ENCODE peak calls at places on chromosomes 1 and 21, in six cellular contexts. K is NCI-H1105 treated with DMSO at 0.1 percent for 48 hours, Q is substantia nigra, S is HuH-7.5, R is H54, E is cortex of kidney. C is an unnamed sample.

GRCh38 chr1:84090447-84091244 is 53.4 kb upstream of the PRKACB start:
- DNase-seq in K (no peak), Q (no peak), S (no peak), R (no peak), E (no peak), C (peak; percentile 12)

GRCh38 chr1:17914987-17915386 is 159.9 kb downstream of the ACTL8 start:
- DNase-seq in K (no peak), Q (no peak), S (no peak), R (no peak), E (no peak), C (no peak)

GRCh38 chr1:8456306-8456912 is 138.5 kb downstream of the SLC45A1 start:
- DNase-seq in K (no peak), Q (no peak), S (no peak), R (peak; percentile 28), E (no peak), C (peak; percentile 20)

GRCh38 chr1:245046764-245047163 is 108.0 kb upstream of the KIF26B start:
- DNase-seq in K (no peak), Q (no peak), S (no peak), R (no peak), E (no peak), C (no peak)

GRCh38 chr1:245179706-245180105 is 24.9 kb downstream of the KIF26B start:
- DNase-seq in K (no peak), Q (no peak), S (no peak), R (no peak), E (no peak), C (no peak)

GRCh38 chr21:33586927-33587326 is 1.6 kb downstream of the DONSON start:
- DNase-seq in K (no peak), Q (no peak), S (no peak), R (no peak), E (no peak), C (no peak)

GRCh38 chr1:227134686-227135314 is 183.5 kb downstream of the CDC42BPA start:
- DNase-seq in K (no peak), Q (no peak), S (no peak), R (no peak), E (no peak), C (no peak)

GRCh38 chr1:210541680-210542358 is 213.1 kb downstream of the HHAT start:
- DNase-seq in K (no peak), Q (no peak), S (no peak), R (peak; percentile 35), E (no peak), C (no peak)

GRCh38 chr1:113320272-113320671 is 70.0 kb upstream of the MAGI3 start:
- DNase-seq in K (peak; percentile 84), Q (no peak), S (no peak), R (no peak), E (no peak), C (no peak)

GRCh38 chr1:230900984-230901383 is 32.7 kb upstream of the C1orf198 start:
- DNase-seq in K (no peak), Q (no peak), S (no peak), R (no peak), E (no peak), C (no peak)

GRCh38 chr21:25970254-25970930 is 200.2 kb downstream of the APP start:
- DNase-seq in K (no peak), Q (peak; percentile 68), S (no peak), R (no peak), E (no peak), C (no peak)

GRCh38 chr1:159821171-159821867 is 5.4 kb upstream of the SLAMF8 start:
- DNase-seq in K (no peak), Q (no peak), S (no peak), R (no peak), E (no peak), C (peak; percentile 54)

GRCh38 chr1:15847893-15848142 is 311 bp downstream of the SPEN start:
- DNase-seq in K (no peak), Q (no peak), S (no peak), R (no peak), E (no peak), C (no peak)

GRCh38 chr1:225750420-225750819 is 27.2 kb upstream of the SRP9 start:
- DNase-seq in K (no peak), Q (no peak), S (no peak), R (no peak), E (no peak), C (no peak)

GRCh38 chr1:45518910-45519309 is 2.8 kb downstream of the PRDX1 start:
- DNase-seq in K (no peak), Q (no peak), S (no peak), R (no peak), E (no peak), C (no peak)

GRCh38 chr1:167194182-167194581 is 26.5 kb upstream of the POU2F1 start:
- DNase-seq in K (no peak), Q (no peak), S (no peak), R (no peak), E (no peak), C (no peak)

GRCh38 chr1:205285391-205286101 is 36.0 kb downstream of the NUAK2 start:
- DNase-seq in K (no peak), Q (no peak), S (no peak), R (no peak), E (no peak), C (no peak)

GRCh38 chr1:1629430-1630190 is 2.4 kb upstream of the MMP23B start:
- DNase-seq in K (no peak), Q (no peak), S (no peak), R (no peak), E (no peak), C (no peak)

GRCh38 chr1:6026095-6026809 is 19.4 kb upstream of the KCNAB2 start:
- DNase-seq in K (peak; percentile 86), Q (peak; percentile 23), S (no peak), R (no peak), E (no peak), C (peak; percentile 92)

GRCh38 chr1:217274927-217275616 is 355.8 kb downstream of the GPATCH2 start:
- DNase-seq in K (no peak), Q (no peak), S (no peak), R (no peak), E (no peak), C (peak; percentile 63)

C was measured in RKO.